ENCODE peak calls at places on chromosomes 13 and 19, in six cellular contexts. One of them, this sample, is unnamed. For H3K4me1 and H3K27me3, the result is how much of the 10 kb centered on the place peaks cover.

GRCh38 chr19:2324220-2324948 is 4.0 kb downstream of the LSM7 start:
- DNase-seq in SJSA1: no peak
- DNase-seq in cardiac muscle cell: no peak
- DNase-seq in GM23248: no peak
- DNase-seq in stomach: no peak
- DNase-seq in mammary epithelial cell: no peak
- DNase-seq in this sample: no peak

GRCh38 chr19:35869327-35870123 is 1.2 kb downstream of the APLP1 start:
- DNase-seq in SJSA1: peak
- DNase-seq in cardiac muscle cell: peak
- DNase-seq in GM23248: peak
- DNase-seq in stomach: peak
- DNase-seq in mammary epithelial cell: peak
- DNase-seq in this sample: peak

GRCh38 chr19:17220207-17220758 is 5.1 kb downstream of the USE1 start:
- DNase-seq in SJSA1: peak
- DNase-seq in cardiac muscle cell: no peak
- DNase-seq in GM23248: peak
- DNase-seq in stomach: no peak
- DNase-seq in mammary epithelial cell: no peak
- DNase-seq in this sample: no peak

GRCh38 chr13:40302351-40302750 is 364.1 kb downstream of the FOXO1 start:
- DNase-seq in SJSA1: no peak
- DNase-seq in cardiac muscle cell: no peak
- DNase-seq in GM23248: no peak
- DNase-seq in stomach: no peak
- DNase-seq in mammary epithelial cell: no peak
- DNase-seq in this sample: no peak

GRCh38 chr19:58392945-58393724 is 2.3 kb upstream of the RNF225 start:
- DNase-seq in SJSA1: no peak
- DNase-seq in cardiac muscle cell: no peak
- DNase-seq in GM23248: no peak
- DNase-seq in stomach: no peak
- DNase-seq in mammary epithelial cell: no peak
- DNase-seq in this sample: no peak

GRCh38 chr19:51726049-51726448 is 2.3 kb upstream of the HAS1 start:
- DNase-seq in SJSA1: no peak
- DNase-seq in cardiac muscle cell: no peak
- DNase-seq in GM23248: peak
- DNase-seq in stomach: no peak
- DNase-seq in mammary epithelial cell: peak
- DNase-seq in this sample: no peak

GRCh38 chr13:73702419-73703071 is 431.7 kb downstream of the KLF12 start:
- DNase-seq in SJSA1: no peak
- DNase-seq in cardiac muscle cell: peak
- DNase-seq in GM23248: no peak
- DNase-seq in stomach: no peak
- DNase-seq in mammary epithelial cell: peak
- DNase-seq in this sample: no peak

GRCh38 chr19:48216933-48217332 is 38.8 kb downstream of the CARD8 start:
- DNase-seq in SJSA1: no peak
- DNase-seq in cardiac muscle cell: no peak
- DNase-seq in GM23248: no peak
- DNase-seq in stomach: no peak
- DNase-seq in mammary epithelial cell: no peak
- DNase-seq in this sample: no peak

GRCh38 chr19:30326076-30326710 is 46.0 kb upstream of the ZNF536 start:
- DNase-seq in SJSA1: no peak
- DNase-seq in cardiac muscle cell: no peak
- DNase-seq in GM23248: no peak
- DNase-seq in stomach: no peak
- DNase-seq in mammary epithelial cell: no peak
- DNase-seq in this sample: no peak

GRCh38 chr19:31641591-31641990 is 292.4 kb upstream of the TSHZ3 start:
- DNase-seq in SJSA1: no peak
- DNase-seq in cardiac muscle cell: no peak
- DNase-seq in GM23248: no peak
- DNase-seq in stomach: no peak
- DNase-seq in mammary epithelial cell: peak
- DNase-seq in this sample: no peak

GRCh38 chr19:13022111-13022858 is 27.0 kb downstream of the NFIX start:
- DNase-seq in SJSA1: peak
- DNase-seq in cardiac muscle cell: no peak
- DNase-seq in GM23248: peak
- DNase-seq in stomach: no peak
- DNase-seq in mammary epithelial cell: peak
- DNase-seq in this sample: no peak

GRCh38 chr13:35789335-35790166 is 313.1 kb upstream of the MAB21L1 start:
- DNase-seq in SJSA1: peak
- DNase-seq in cardiac muscle cell: peak
- DNase-seq in GM23248: peak
- DNase-seq in stomach: no peak
- DNase-seq in mammary epithelial cell: peak
- DNase-seq in this sample: no peak

GRCh38 chr19:13398780-13399726 is 107.2 kb downstream of the CACNA1A start:
- DNase-seq in SJSA1: peak
- DNase-seq in cardiac muscle cell: no peak
- DNase-seq in GM23248: peak
- DNase-seq in stomach: no peak
- DNase-seq in mammary epithelial cell: peak
- DNase-seq in this sample: no peak

GRCh38 chr19:29596885-29597525 is 9.1 kb upstream of the POP4 start:
- DNase-seq in SJSA1: no peak
- DNase-seq in cardiac muscle cell: peak
- DNase-seq in GM23248: peak
- DNase-seq in stomach: no peak
- DNase-seq in mammary epithelial cell: no peak
- DNase-seq in this sample: no peak

GRCh38 chr13:36986462-36987240 is 12.5 kb downstream of the ALG5 start:
- DNase-seq in SJSA1: no peak
- DNase-seq in cardiac muscle cell: no peak
- DNase-seq in GM23248: peak
- DNase-seq in stomach: no peak
- DNase-seq in mammary epithelial cell: peak
- DNase-seq in this sample: no peak

GRCh38 chr13:113002206-113002821 is 33.3 kb downstream of the MCF2L start:
- DNase-seq in SJSA1: no peak
- DNase-seq in cardiac muscle cell: peak
- DNase-seq in GM23248: no peak
- DNase-seq in stomach: no peak
- DNase-seq in mammary epithelial cell: no peak
- DNase-seq in this sample: no peak

GRCh38 chr19:2240881-2241760 is 4.5 kb downstream of the SF3A2 start:
- DNase-seq in SJSA1: no peak
- DNase-seq in cardiac muscle cell: no peak
- DNase-seq in GM23248: peak
- DNase-seq in stomach: no peak
- DNase-seq in mammary epithelial cell: no peak
- DNase-seq in this sample: peak

GRCh38 chr13:75699062-75699461 is 62.9 kb downstream of the LMO7 start:
- DNase-seq in SJSA1: no peak
- DNase-seq in cardiac muscle cell: no peak
- DNase-seq in GM23248: no peak
- DNase-seq in stomach: no peak
- DNase-seq in mammary epithelial cell: no peak
- DNase-seq in this sample: no peak

GRCh38 chr19:39908803-39909202 is 25.6 kb downstream of the FCGBP start:
- DNase-seq in SJSA1: no peak
- DNase-seq in cardiac muscle cell: no peak
- DNase-seq in GM23248: no peak
- DNase-seq in stomach: no peak
- DNase-seq in mammary epithelial cell: no peak
- DNase-seq in this sample: no peak

DNA sequence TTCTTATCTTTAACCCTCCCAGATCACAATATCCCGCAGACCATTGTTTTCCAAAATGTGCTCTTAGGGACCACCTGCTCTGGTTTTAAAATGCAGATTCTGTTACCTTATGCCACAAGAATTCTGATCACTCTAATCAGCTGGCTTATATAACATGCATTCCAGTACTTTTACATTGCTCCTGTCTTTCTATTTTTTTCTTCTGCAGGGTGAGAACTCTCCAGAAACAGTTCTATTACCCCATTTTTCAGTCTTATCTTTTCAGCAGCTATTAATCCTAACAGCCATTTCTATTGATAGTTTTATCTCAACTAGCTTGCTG is 2.8 kb downstream of the ITM2B start:
- DNase-seq in SJSA1: no peak
- DNase-seq in cardiac muscle cell: peak
- DNase-seq in GM23248: peak
- DNase-seq in stomach: no peak
- DNase-seq in mammary epithelial cell: no peak
- DNase-seq in this sample: no peak
- H3K4me3 ChIP-seq in SJSA1: no peak
- H3K4me3 ChIP-seq in cardiac muscle cell: peak
- H3K4me3 ChIP-seq in GM23248: peak
- H3K4me3 ChIP-seq in stomach: peak
- H3K4me3 ChIP-seq in mammary epithelial cell: peak
- H3K4me3 ChIP-seq in this sample: peak

GRCh38 chr19:44968118-44968517 is 12.9 kb downstream of the CLPTM1 start:
- DNase-seq in SJSA1: no peak
- DNase-seq in cardiac muscle cell: no peak
- DNase-seq in GM23248: no peak
- DNase-seq in stomach: no peak
- DNase-seq in mammary epithelial cell: no peak
- DNase-seq in this sample: no peak
- H3K4me1 ChIP-seq in SJSA1: under half
- H3K4me1 ChIP-seq in cardiac muscle cell: under half
- H3K4me1 ChIP-seq in GM23248: under half
- H3K4me1 ChIP-seq in stomach: under half
- H3K4me1 ChIP-seq in mammary epithelial cell: under half
- H3K4me1 ChIP-seq in this sample: under half

GRCh38 chr19:55452381-55453325 is 8.8 kb downstream of the ISOC2 start:
- DNase-seq in SJSA1: no peak
- DNase-seq in cardiac muscle cell: peak
- DNase-seq in GM23248: peak
- DNase-seq in stomach: peak
- DNase-seq in mammary epithelial cell: peak
- DNase-seq in this sample: no peak
- H3K27me3 ChIP-seq in SJSA1: under half
- H3K27me3 ChIP-seq in cardiac muscle cell: under half
- H3K27me3 ChIP-seq in GM23248: under half
- H3K27me3 ChIP-seq in stomach: under half
- H3K27me3 ChIP-seq in mammary epithelial cell: under half
- H3K27me3 ChIP-seq in this sample: under half

DNA sequence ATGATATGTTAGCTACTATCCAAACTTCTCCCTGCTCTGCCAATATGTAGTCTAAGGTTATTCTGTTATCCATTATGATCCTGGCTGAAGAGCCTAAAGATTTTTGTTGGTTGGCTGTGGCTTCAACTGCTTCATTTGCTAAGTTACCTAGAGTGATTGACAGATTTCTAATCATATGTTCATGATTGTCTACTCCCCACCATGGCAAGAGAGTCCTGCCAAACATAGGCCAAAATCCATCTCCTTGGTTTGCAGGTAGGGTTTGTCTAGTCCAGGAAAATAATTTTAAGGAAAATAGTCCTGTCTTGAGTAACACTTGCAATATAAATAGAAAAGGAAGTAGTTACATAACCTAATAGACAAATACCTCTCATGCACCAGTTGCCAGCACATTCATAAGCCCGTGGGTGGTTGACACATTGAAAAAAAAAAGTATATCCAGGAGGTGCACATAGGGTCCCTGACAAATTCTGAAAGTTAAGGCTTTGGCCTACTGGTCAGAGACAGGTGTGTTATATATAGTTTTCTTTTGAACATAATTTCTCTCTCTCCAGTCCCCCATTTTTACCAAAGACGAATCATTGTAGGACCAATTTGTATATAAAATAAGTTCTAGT is 5.4 kb upstream of the CBY2 start:
- DNase-seq in SJSA1: no peak
- DNase-seq in cardiac muscle cell: no peak
- DNase-seq in GM23248: peak
- DNase-seq in stomach: no peak
- DNase-seq in mammary epithelial cell: peak
- DNase-seq in this sample: no peak
- H3K4me3 ChIP-seq in SJSA1: no peak
- H3K4me3 ChIP-seq in cardiac muscle cell: no peak
- H3K4me3 ChIP-seq in GM23248: no peak
- H3K4me3 ChIP-seq in stomach: no peak
- H3K4me3 ChIP-seq in mammary epithelial cell: no peak
- H3K4me3 ChIP-seq in this sample: no peak

GRCh38 chr13:114151031-114151430 is 18.6 kb upstream of the RASA3 start:
- DNase-seq in SJSA1: no peak
- DNase-seq in cardiac muscle cell: no peak
- DNase-seq in GM23248: no peak
- DNase-seq in stomach: no peak
- DNase-seq in mammary epithelial cell: no peak
- DNase-seq in this sample: no peak
- H3K4me1 ChIP-seq in SJSA1: under half
- H3K4me1 ChIP-seq in cardiac muscle cell: under half
- H3K4me1 ChIP-seq in GM23248: under half
- H3K4me1 ChIP-seq in stomach: under half
- H3K4me1 ChIP-seq in mammary epithelial cell: under half
- H3K4me1 ChIP-seq in this sample: under half

GRCh38 chr13:31007392-31007791 is 74.9 kb downstream of the TEX26 start:
- DNase-seq in SJSA1: no peak
- DNase-seq in cardiac muscle cell: no peak
- DNase-seq in GM23248: no peak
- DNase-seq in stomach: no peak
- DNase-seq in mammary epithelial cell: no peak
- DNase-seq in this sample: no peak

GRCh38 chr13:31012285-31013024 is 80.0 kb downstream of the TEX26 start:
- DNase-seq in SJSA1: peak
- DNase-seq in cardiac muscle cell: peak
- DNase-seq in GM23248: peak
- DNase-seq in stomach: no peak
- DNase-seq in mammary epithelial cell: no peak
- DNase-seq in this sample: no peak

GRCh38 chr13:31011193-31011860 is 78.9 kb downstream of the TEX26 start:
- DNase-seq in SJSA1: no peak
- DNase-seq in cardiac muscle cell: no peak
- DNase-seq in GM23248: no peak
- DNase-seq in stomach: no peak
- DNase-seq in mammary epithelial cell: no peak
- DNase-seq in this sample: no peak

GRCh38 chr13:31008400-31009115 is 76.1 kb downstream of the TEX26 start:
- DNase-seq in SJSA1: peak
- DNase-seq in cardiac muscle cell: no peak
- DNase-seq in GM23248: no peak
- DNase-seq in stomach: no peak
- DNase-seq in mammary epithelial cell: peak
- DNase-seq in this sample: no peak

GRCh38 chr13:31009166-31009565 is 76.7 kb downstream of the TEX26 start:
- DNase-seq in SJSA1: no peak
- DNase-seq in cardiac muscle cell: no peak
- DNase-seq in GM23248: no peak
- DNase-seq in stomach: no peak
- DNase-seq in mammary epithelial cell: peak
- DNase-seq in this sample: no peak
- H3K27me3 ChIP-seq in SJSA1: under half
- H3K27me3 ChIP-seq in cardiac muscle cell: under half
- H3K27me3 ChIP-seq in GM23248: under half
- H3K27me3 ChIP-seq in stomach: under half
- H3K27me3 ChIP-seq in mammary epithelial cell: under half
- H3K27me3 ChIP-seq in this sample: under half

This sample was measured in upper lobe of right lung.